ENCODE peak calls at places on chromosomes 3 and 15, in nine cellular contexts. One of them, this sample, is unnamed.

GRCh38 chr15:98604983-98605382 is 43.4 kb upstream of the IGF1R start:
- DNase-seq in fibroblast of mammary gland: no peak
- DNase-seq in Calu3: no peak
- DNase-seq in MM.1S: no peak
- DNase-seq in T-helper 1 cell: no peak
- DNase-seq in stimulated activated CD8-positive, alpha-beta memory T cell treated with anti-CD3 and anti-CD28 coated beads, Interleukin-4, amount 100 ng/mL, for 48 hours: no peak
- DNase-seq in AG20443: no peak
- DNase-seq in activated naive CD4-positive, alpha-beta T cell: no peak
- DNase-seq in retina: no peak
- DNase-seq in this sample: no peak

GRCh38 chr3:72306800-72307341 is 521.9 kb upstream of the PROK2 start:
- DNase-seq in fibroblast of mammary gland: peak
- DNase-seq in Calu3: no peak
- DNase-seq in MM.1S: no peak
- DNase-seq in T-helper 1 cell: no peak
- DNase-seq in stimulated activated CD8-positive, alpha-beta memory T cell treated with anti-CD3 and anti-CD28 coated beads, Interleukin-4, amount 100 ng/mL, for 48 hours: no peak
- DNase-seq in AG20443: no peak
- DNase-seq in activated naive CD4-positive, alpha-beta T cell: no peak
- DNase-seq in retina: no peak
- DNase-seq in this sample: no peak

GRCh38 chr3:10272977-10273376 is 19.8 kb downstream of the GHRL start:
- DNase-seq in fibroblast of mammary gland: no peak
- DNase-seq in Calu3: no peak
- DNase-seq in MM.1S: no peak
- DNase-seq in T-helper 1 cell: no peak
- DNase-seq in stimulated activated CD8-positive, alpha-beta memory T cell treated with anti-CD3 and anti-CD28 coated beads, Interleukin-4, amount 100 ng/mL, for 48 hours: no peak
- DNase-seq in AG20443: no peak
- DNase-seq in activated naive CD4-positive, alpha-beta T cell: no peak
- DNase-seq in retina: no peak
- DNase-seq in this sample: no peak

GRCh38 chr15:58182460-58183163 is 44.4 kb downstream of the AQP9 start:
- DNase-seq in fibroblast of mammary gland: peak
- DNase-seq in Calu3: peak
- DNase-seq in MM.1S: peak
- DNase-seq in T-helper 1 cell: no peak
- DNase-seq in stimulated activated CD8-positive, alpha-beta memory T cell treated with anti-CD3 and anti-CD28 coated beads, Interleukin-4, amount 100 ng/mL, for 48 hours: peak
- DNase-seq in AG20443: peak
- DNase-seq in activated naive CD4-positive, alpha-beta T cell: no peak
- DNase-seq in retina: peak
- DNase-seq in this sample: no peak

GRCh38 chr3:78201066-78201465 is 1161.2 kb downstream of the ROBO2 start:
- DNase-seq in fibroblast of mammary gland: peak
- DNase-seq in Calu3: no peak
- DNase-seq in MM.1S: no peak
- DNase-seq in T-helper 1 cell: no peak
- DNase-seq in stimulated activated CD8-positive, alpha-beta memory T cell treated with anti-CD3 and anti-CD28 coated beads, Interleukin-4, amount 100 ng/mL, for 48 hours: no peak
- DNase-seq in AG20443: no peak
- DNase-seq in activated naive CD4-positive, alpha-beta T cell: no peak
- DNase-seq in retina: no peak
- DNase-seq in this sample: no peak

GRCh38 chr15:72844067-72844466 is 60.5 kb upstream of the ADPGK start:
- DNase-seq in fibroblast of mammary gland: no peak
- DNase-seq in Calu3: no peak
- DNase-seq in MM.1S: peak
- DNase-seq in T-helper 1 cell: no peak
- DNase-seq in stimulated activated CD8-positive, alpha-beta memory T cell treated with anti-CD3 and anti-CD28 coated beads, Interleukin-4, amount 100 ng/mL, for 48 hours: no peak
- DNase-seq in AG20443: no peak
- DNase-seq in activated naive CD4-positive, alpha-beta T cell: no peak
- DNase-seq in retina: no peak
- DNase-seq in this sample: no peak

GRCh38 chr15:94875550-94875949 is 644.2 kb downstream of the MCTP2 start:
- DNase-seq in fibroblast of mammary gland: no peak
- DNase-seq in Calu3: no peak
- DNase-seq in MM.1S: no peak
- DNase-seq in T-helper 1 cell: no peak
- DNase-seq in stimulated activated CD8-positive, alpha-beta memory T cell treated with anti-CD3 and anti-CD28 coated beads, Interleukin-4, amount 100 ng/mL, for 48 hours: no peak
- DNase-seq in AG20443: no peak
- DNase-seq in activated naive CD4-positive, alpha-beta T cell: no peak
- DNase-seq in retina: no peak
- DNase-seq in this sample: no peak

GRCh38 chr3:99774467-99774866 is 43.2 kb upstream of the CMSS1 start:
- DNase-seq in fibroblast of mammary gland: peak
- DNase-seq in Calu3: peak
- DNase-seq in MM.1S: no peak
- DNase-seq in T-helper 1 cell: no peak
- DNase-seq in stimulated activated CD8-positive, alpha-beta memory T cell treated with anti-CD3 and anti-CD28 coated beads, Interleukin-4, amount 100 ng/mL, for 48 hours: no peak
- DNase-seq in AG20443: peak
- DNase-seq in activated naive CD4-positive, alpha-beta T cell: no peak
- DNase-seq in retina: no peak
- DNase-seq in this sample: no peak

GRCh38 chr3:58260733-58261132 is 23.1 kb downstream of the ABHD6 start:
- DNase-seq in fibroblast of mammary gland: peak
- DNase-seq in Calu3: no peak
- DNase-seq in MM.1S: no peak
- DNase-seq in T-helper 1 cell: no peak
- DNase-seq in stimulated activated CD8-positive, alpha-beta memory T cell treated with anti-CD3 and anti-CD28 coated beads, Interleukin-4, amount 100 ng/mL, for 48 hours: no peak
- DNase-seq in AG20443: peak
- DNase-seq in activated naive CD4-positive, alpha-beta T cell: no peak
- DNase-seq in retina: peak
- DNase-seq in this sample: no peak

GRCh38 chr15:58761010-58761388 is 10.1 kb upstream of the MINDY2 start:
- DNase-seq in fibroblast of mammary gland: no peak
- DNase-seq in Calu3: no peak
- DNase-seq in MM.1S: no peak
- DNase-seq in T-helper 1 cell: no peak
- DNase-seq in stimulated activated CD8-positive, alpha-beta memory T cell treated with anti-CD3 and anti-CD28 coated beads, Interleukin-4, amount 100 ng/mL, for 48 hours: no peak
- DNase-seq in AG20443: no peak
- DNase-seq in activated naive CD4-positive, alpha-beta T cell: no peak
- DNase-seq in retina: no peak
- DNase-seq in this sample: no peak

GRCh38 chr15:29139072-29139471 is 130.6 kb downstream of the NSMCE3 start:
- DNase-seq in fibroblast of mammary gland: no peak
- DNase-seq in Calu3: no peak
- DNase-seq in MM.1S: no peak
- DNase-seq in T-helper 1 cell: no peak
- DNase-seq in stimulated activated CD8-positive, alpha-beta memory T cell treated with anti-CD3 and anti-CD28 coated beads, Interleukin-4, amount 100 ng/mL, for 48 hours: no peak
- DNase-seq in AG20443: no peak
- DNase-seq in activated naive CD4-positive, alpha-beta T cell: no peak
- DNase-seq in retina: peak
- DNase-seq in this sample: no peak

GRCh38 chr3:197882580-197882979 is 67.4 kb upstream of the RPL35A start:
- DNase-seq in fibroblast of mammary gland: no peak
- DNase-seq in Calu3: no peak
- DNase-seq in MM.1S: no peak
- DNase-seq in T-helper 1 cell: no peak
- DNase-seq in stimulated activated CD8-positive, alpha-beta memory T cell treated with anti-CD3 and anti-CD28 coated beads, Interleukin-4, amount 100 ng/mL, for 48 hours: no peak
- DNase-seq in AG20443: no peak
- DNase-seq in activated naive CD4-positive, alpha-beta T cell: no peak
- DNase-seq in retina: no peak
- DNase-seq in this sample: no peak

GRCh38 chr3:36210840-36211655 is 169.3 kb upstream of the STAC start:
- DNase-seq in fibroblast of mammary gland: no peak
- DNase-seq in Calu3: no peak
- DNase-seq in MM.1S: peak
- DNase-seq in T-helper 1 cell: no peak
- DNase-seq in stimulated activated CD8-positive, alpha-beta memory T cell treated with anti-CD3 and anti-CD28 coated beads, Interleukin-4, amount 100 ng/mL, for 48 hours: no peak
- DNase-seq in AG20443: no peak
- DNase-seq in activated naive CD4-positive, alpha-beta T cell: no peak
- DNase-seq in retina: no peak
- DNase-seq in this sample: no peak

GRCh38 chr3:128282392-128283196 is 129.3 kb downstream of the EEFSEC start:
- DNase-seq in fibroblast of mammary gland: peak
- DNase-seq in Calu3: no peak
- DNase-seq in MM.1S: no peak
- DNase-seq in T-helper 1 cell: no peak
- DNase-seq in stimulated activated CD8-positive, alpha-beta memory T cell treated with anti-CD3 and anti-CD28 coated beads, Interleukin-4, amount 100 ng/mL, for 48 hours: no peak
- DNase-seq in AG20443: peak
- DNase-seq in activated naive CD4-positive, alpha-beta T cell: no peak
- DNase-seq in retina: no peak
- DNase-seq in this sample: peak

GRCh38 chr3:62597481-62597880 is 224.1 kb upstream of the FEZF2 start:
- DNase-seq in fibroblast of mammary gland: peak
- DNase-seq in Calu3: no peak
- DNase-seq in MM.1S: no peak
- DNase-seq in T-helper 1 cell: no peak
- DNase-seq in stimulated activated CD8-positive, alpha-beta memory T cell treated with anti-CD3 and anti-CD28 coated beads, Interleukin-4, amount 100 ng/mL, for 48 hours: no peak
- DNase-seq in AG20443: no peak
- DNase-seq in activated naive CD4-positive, alpha-beta T cell: no peak
- DNase-seq in retina: no peak
- DNase-seq in this sample: no peak

GRCh38 chr15:81227716-81228115 is 31.0 kb downstream of the IL16 start:
- DNase-seq in fibroblast of mammary gland: no peak
- DNase-seq in Calu3: no peak
- DNase-seq in MM.1S: peak
- DNase-seq in T-helper 1 cell: no peak
- DNase-seq in stimulated activated CD8-positive, alpha-beta memory T cell treated with anti-CD3 and anti-CD28 coated beads, Interleukin-4, amount 100 ng/mL, for 48 hours: no peak
- DNase-seq in AG20443: no peak
- DNase-seq in activated naive CD4-positive, alpha-beta T cell: no peak
- DNase-seq in retina: no peak
- DNase-seq in this sample: no peak

GRCh38 chr3:13379191-13379830 is 40.8 kb downstream of the NUP210 start:
- DNase-seq in fibroblast of mammary gland: peak
- DNase-seq in Calu3: no peak
- DNase-seq in MM.1S: no peak
- DNase-seq in T-helper 1 cell: no peak
- DNase-seq in stimulated activated CD8-positive, alpha-beta memory T cell treated with anti-CD3 and anti-CD28 coated beads, Interleukin-4, amount 100 ng/mL, for 48 hours: no peak
- DNase-seq in AG20443: peak
- DNase-seq in activated naive CD4-positive, alpha-beta T cell: no peak
- DNase-seq in retina: no peak
- DNase-seq in this sample: peak

GRCh38 chr15:66805207-66805975 is 103.4 kb downstream of the SMAD6 start:
- DNase-seq in fibroblast of mammary gland: peak
- DNase-seq in Calu3: no peak
- DNase-seq in MM.1S: no peak
- DNase-seq in T-helper 1 cell: no peak
- DNase-seq in stimulated activated CD8-positive, alpha-beta memory T cell treated with anti-CD3 and anti-CD28 coated beads, Interleukin-4, amount 100 ng/mL, for 48 hours: no peak
- DNase-seq in AG20443: no peak
- DNase-seq in activated naive CD4-positive, alpha-beta T cell: no peak
- DNase-seq in retina: no peak
- DNase-seq in this sample: no peak

GRCh38 chr3:127544806-127545545 is 45.6 kb downstream of the TPRA1 start:
- DNase-seq in fibroblast of mammary gland: no peak
- DNase-seq in Calu3: no peak
- DNase-seq in MM.1S: no peak
- DNase-seq in T-helper 1 cell: no peak
- DNase-seq in stimulated activated CD8-positive, alpha-beta memory T cell treated with anti-CD3 and anti-CD28 coated beads, Interleukin-4, amount 100 ng/mL, for 48 hours: no peak
- DNase-seq in AG20443: no peak
- DNase-seq in activated naive CD4-positive, alpha-beta T cell: no peak
- DNase-seq in retina: no peak
- DNase-seq in this sample: no peak

GRCh38 chr3:107988464-107989156 is 102.2 kb downstream of the CD47 start:
- DNase-seq in fibroblast of mammary gland: peak
- DNase-seq in Calu3: peak
- DNase-seq in MM.1S: no peak
- DNase-seq in T-helper 1 cell: no peak
- DNase-seq in stimulated activated CD8-positive, alpha-beta memory T cell treated with anti-CD3 and anti-CD28 coated beads, Interleukin-4, amount 100 ng/mL, for 48 hours: no peak
- DNase-seq in AG20443: peak
- DNase-seq in activated naive CD4-positive, alpha-beta T cell: no peak
- DNase-seq in retina: no peak
- DNase-seq in this sample: peak

GRCh38 chr3:193982258-193982659 is 153.7 kb upstream of the HES1 start:
- DNase-seq in fibroblast of mammary gland: peak
- DNase-seq in Calu3: peak
- DNase-seq in MM.1S: no peak
- DNase-seq in T-helper 1 cell: no peak
- DNase-seq in stimulated activated CD8-positive, alpha-beta memory T cell treated with anti-CD3 and anti-CD28 coated beads, Interleukin-4, amount 100 ng/mL, for 48 hours: no peak
- DNase-seq in AG20443: peak
- DNase-seq in activated naive CD4-positive, alpha-beta T cell: no peak
- DNase-seq in retina: no peak
- DNase-seq in this sample: no peak

GRCh38 chr15:21267686-21268395 is 172.5 kb downstream of the POTEB3 start:
- DNase-seq in fibroblast of mammary gland: no peak
- DNase-seq in Calu3: no peak
- DNase-seq in MM.1S: peak
- DNase-seq in T-helper 1 cell: no peak
- DNase-seq in stimulated activated CD8-positive, alpha-beta memory T cell treated with anti-CD3 and anti-CD28 coated beads, Interleukin-4, amount 100 ng/mL, for 48 hours: no peak
- DNase-seq in AG20443: no peak
- DNase-seq in activated naive CD4-positive, alpha-beta T cell: no peak
- DNase-seq in retina: no peak
- DNase-seq in this sample: no peak

GRCh38 chr15:81323944-81324881 is at the start of gene STARD5:
- DNase-seq in fibroblast of mammary gland: peak
- DNase-seq in Calu3: peak
- DNase-seq in MM.1S: peak
- DNase-seq in T-helper 1 cell: peak
- DNase-seq in stimulated activated CD8-positive, alpha-beta memory T cell treated with anti-CD3 and anti-CD28 coated beads, Interleukin-4, amount 100 ng/mL, for 48 hours: peak
- DNase-seq in AG20443: peak
- DNase-seq in activated naive CD4-positive, alpha-beta T cell: peak
- DNase-seq in retina: peak
- DNase-seq in this sample: peak

GRCh38 chr3:114566162-114566755 is 272.4 kb downstream of the TIGIT start:
- DNase-seq in fibroblast of mammary gland: no peak
- DNase-seq in Calu3: no peak
- DNase-seq in MM.1S: peak
- DNase-seq in T-helper 1 cell: no peak
- DNase-seq in stimulated activated CD8-positive, alpha-beta memory T cell treated with anti-CD3 and anti-CD28 coated beads, Interleukin-4, amount 100 ng/mL, for 48 hours: no peak
- DNase-seq in AG20443: no peak
- DNase-seq in activated naive CD4-positive, alpha-beta T cell: no peak
- DNase-seq in retina: peak
- DNase-seq in this sample: no peak

GRCh38 chr3:127440384-127440783 is 150.1 kb downstream of the TPRA1 start:
- DNase-seq in fibroblast of mammary gland: no peak
- DNase-seq in Calu3: no peak
- DNase-seq in MM.1S: no peak
- DNase-seq in T-helper 1 cell: no peak
- DNase-seq in stimulated activated CD8-positive, alpha-beta memory T cell treated with anti-CD3 and anti-CD28 coated beads, Interleukin-4, amount 100 ng/mL, for 48 hours: no peak
- DNase-seq in AG20443: no peak
- DNase-seq in activated naive CD4-positive, alpha-beta T cell: no peak
- DNase-seq in retina: no peak
- DNase-seq in this sample: no peak

GRCh38 chr3:126259411-126260391 is 79.3 kb upstream of the ALDH1L1 start:
- DNase-seq in fibroblast of mammary gland: peak
- DNase-seq in Calu3: peak
- DNase-seq in MM.1S: no peak
- DNase-seq in T-helper 1 cell: no peak
- DNase-seq in stimulated activated CD8-positive, alpha-beta memory T cell treated with anti-CD3 and anti-CD28 coated beads, Interleukin-4, amount 100 ng/mL, for 48 hours: peak
- DNase-seq in AG20443: peak
- DNase-seq in activated naive CD4-positive, alpha-beta T cell: no peak
- DNase-seq in retina: peak
- DNase-seq in this sample: peak

GRCh38 chr3:170553788-170554620 is 31.9 kb downstream of the SLC7A14 start:
- DNase-seq in fibroblast of mammary gland: peak
- DNase-seq in Calu3: no peak
- DNase-seq in MM.1S: no peak
- DNase-seq in T-helper 1 cell: no peak
- DNase-seq in stimulated activated CD8-positive, alpha-beta memory T cell treated with anti-CD3 and anti-CD28 coated beads, Interleukin-4, amount 100 ng/mL, for 48 hours: no peak
- DNase-seq in AG20443: no peak
- DNase-seq in activated naive CD4-positive, alpha-beta T cell: no peak
- DNase-seq in retina: no peak
- DNase-seq in this sample: no peak

GRCh38 chr3:13518516-13519351 is 30.2 kb upstream of the FBLN2 start:
- DNase-seq in fibroblast of mammary gland: no peak
- DNase-seq in Calu3: no peak
- DNase-seq in MM.1S: no peak
- DNase-seq in T-helper 1 cell: no peak
- DNase-seq in stimulated activated CD8-positive, alpha-beta memory T cell treated with anti-CD3 and anti-CD28 coated beads, Interleukin-4, amount 100 ng/mL, for 48 hours: no peak
- DNase-seq in AG20443: peak
- DNase-seq in activated naive CD4-positive, alpha-beta T cell: no peak
- DNase-seq in retina: no peak
- DNase-seq in this sample: peak

GRCh38 chr3:53554559-53555511 is 60.4 kb downstream of the CACNA1D start:
- DNase-seq in fibroblast of mammary gland: no peak
- DNase-seq in Calu3: no peak
- DNase-seq in MM.1S: no peak
- DNase-seq in T-helper 1 cell: no peak
- DNase-seq in stimulated activated CD8-positive, alpha-beta memory T cell treated with anti-CD3 and anti-CD28 coated beads, Interleukin-4, amount 100 ng/mL, for 48 hours: peak
- DNase-seq in AG20443: no peak
- DNase-seq in activated naive CD4-positive, alpha-beta T cell: no peak
- DNase-seq in retina: no peak
- DNase-seq in this sample: no peak